ENCODE peak calls at places on chromosomes 2 and 18, in four cellular contexts. One of them, this sample, is unnamed.
A peak's percentile ranks its signal among the peaks of the same experiment; 100 is the strongest.

GRCh38 chr18:73545497-73545896 is 602.1 kb downstream of the FBXO15 start:
- DNase-seq in vagina: no peak
- DNase-seq in body of pancreas: no peak
- DNase-seq in lower lobe of right lung: no peak
- DNase-seq in this sample: no peak

GRCh38 chr18:44035554-44035953 is 645.1 kb upstream of the SETBP1 start:
- DNase-seq in vagina: no peak
- DNase-seq in body of pancreas: no peak
- DNase-seq in lower lobe of right lung: no peak
- DNase-seq in this sample: no peak

GRCh38 chr18:58054041-58054733 is 10.2 kb downstream of the NEDD4L start:
- DNase-seq in vagina: no peak
- DNase-seq in body of pancreas: no peak
- DNase-seq in lower lobe of right lung: peak; percentile 53
- DNase-seq in this sample: no peak

GRCh38 chr18:56389190-56389589 is 249.2 kb downstream of the TXNL1 start:
- DNase-seq in vagina: no peak
- DNase-seq in body of pancreas: no peak
- DNase-seq in lower lobe of right lung: no peak
- DNase-seq in this sample: no peak

GRCh38 chr2:230794472-230794871 is 70.3 kb upstream of the ITM2C start:
- DNase-seq in vagina: no peak
- DNase-seq in body of pancreas: no peak
- DNase-seq in lower lobe of right lung: no peak
- DNase-seq in this sample: no peak

GRCh38 chr2:218026244-218026643 is 23.4 kb upstream of the TNS1 start:
- DNase-seq in vagina: peak; percentile 79
- DNase-seq in body of pancreas: no peak
- DNase-seq in lower lobe of right lung: no peak
- DNase-seq in this sample: no peak

GRCh38 chr2:219175928-219176817 is 552 bp downstream of the CNPPD1 start:
- DNase-seq in vagina: no peak
- DNase-seq in body of pancreas: peak; percentile 49
- DNase-seq in lower lobe of right lung: peak; percentile 72
- DNase-seq in this sample: peak; percentile 66

GRCh38 chr18:47420130-47420529 is 168.7 kb upstream of the SKOR2 start:
- DNase-seq in vagina: no peak
- DNase-seq in body of pancreas: no peak
- DNase-seq in lower lobe of right lung: no peak
- DNase-seq in this sample: no peak

GRCh38 chr18:37199741-37200140 is 365.9 kb downstream of the CELF4 start:
- DNase-seq in vagina: no peak
- DNase-seq in body of pancreas: no peak
- DNase-seq in lower lobe of right lung: no peak
- DNase-seq in this sample: no peak

GRCh38 chr2:42385225-42385624 is 24.2 kb upstream of the COX7A2L start:
- DNase-seq in vagina: no peak
- DNase-seq in body of pancreas: no peak
- DNase-seq in lower lobe of right lung: no peak
- DNase-seq in this sample: peak; percentile 41

GRCh38 chr2:168431301-168432024 is 24.6 kb upstream of the CERS6 start:
- DNase-seq in vagina: no peak
- DNase-seq in body of pancreas: no peak
- DNase-seq in lower lobe of right lung: no peak
- DNase-seq in this sample: no peak

DNA sequence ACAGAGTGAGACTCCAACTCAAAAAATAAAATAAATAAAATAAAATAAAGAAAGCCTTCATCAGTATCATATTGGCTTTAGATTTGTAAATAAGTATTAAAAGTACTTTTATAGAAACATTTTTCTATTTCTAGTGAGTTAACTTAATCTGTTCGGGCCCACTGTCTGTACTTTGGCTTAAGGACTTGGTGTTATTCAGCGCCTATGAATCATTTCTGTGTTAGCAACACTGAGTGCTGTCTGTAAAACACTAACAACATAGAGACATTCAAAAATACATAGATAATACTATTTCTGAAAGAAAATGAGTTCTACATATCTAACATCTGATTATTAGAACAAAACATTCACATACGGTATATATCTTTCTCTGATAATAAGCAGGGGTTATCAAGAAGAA is 221.5 kb upstream of the CDH19 start:
- DNase-seq in vagina: no peak
- DNase-seq in body of pancreas: no peak
- DNase-seq in lower lobe of right lung: no peak
- DNase-seq in this sample: no peak
- H3K27ac ChIP-seq in vagina: no peak overlapping the region
- H3K27ac ChIP-seq in body of pancreas: no peak overlapping the region
- H3K27ac ChIP-seq in lower lobe of right lung: no peak overlapping the region
- H3K27ac ChIP-seq in this sample: no peak overlapping the region

GRCh38 chr2:178844269-178844668 is 37.0 kb upstream of the TTN start:
- DNase-seq in vagina: no peak
- DNase-seq in body of pancreas: no peak
- DNase-seq in lower lobe of right lung: no peak
- DNase-seq in this sample: no peak
- H3K4me1 ChIP-seq in vagina: no peaks in the 10 kb centered on the region
- H3K4me1 ChIP-seq in body of pancreas: no peaks in the 10 kb centered on the region
- H3K4me1 ChIP-seq in lower lobe of right lung: no peaks in the 10 kb centered on the region
- H3K4me1 ChIP-seq in this sample: no peaks in the 10 kb centered on the region

DNA sequence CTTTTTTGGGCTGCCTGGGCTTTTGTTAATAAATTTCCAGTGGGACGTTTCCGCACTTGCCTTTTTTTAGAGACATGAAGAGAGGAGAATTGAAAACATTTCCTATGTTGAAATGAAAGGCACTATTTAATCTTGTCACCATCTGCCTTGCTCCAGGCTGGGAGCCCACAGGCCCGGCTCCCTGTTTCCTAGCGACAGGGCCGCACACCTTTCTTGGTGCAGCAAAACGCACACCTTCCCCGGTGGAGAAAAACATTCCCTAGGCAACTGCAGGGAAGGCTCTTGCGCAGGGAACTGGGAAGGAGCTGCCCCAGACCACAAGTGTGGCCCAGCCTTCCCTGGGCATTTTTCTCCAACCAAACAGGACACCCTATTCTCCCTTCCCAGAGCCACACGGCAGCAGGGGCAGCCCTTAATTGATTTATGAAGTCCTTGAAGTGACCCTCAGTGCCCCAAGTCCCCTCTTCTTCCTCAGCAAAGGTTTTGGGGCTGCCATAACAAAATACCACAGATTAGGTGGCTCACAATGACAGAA is 132.9 kb upstream of the MSH6 start:
- DNase-seq in vagina: no peak
- DNase-seq in body of pancreas: no peak
- DNase-seq in lower lobe of right lung: no peak
- DNase-seq in this sample: no peak
- H3K27ac ChIP-seq in vagina: no peak overlapping the region
- H3K27ac ChIP-seq in body of pancreas: no peak overlapping the region
- H3K27ac ChIP-seq in lower lobe of right lung: no peak overlapping the region
- H3K27ac ChIP-seq in this sample: no peak overlapping the region

DNA sequence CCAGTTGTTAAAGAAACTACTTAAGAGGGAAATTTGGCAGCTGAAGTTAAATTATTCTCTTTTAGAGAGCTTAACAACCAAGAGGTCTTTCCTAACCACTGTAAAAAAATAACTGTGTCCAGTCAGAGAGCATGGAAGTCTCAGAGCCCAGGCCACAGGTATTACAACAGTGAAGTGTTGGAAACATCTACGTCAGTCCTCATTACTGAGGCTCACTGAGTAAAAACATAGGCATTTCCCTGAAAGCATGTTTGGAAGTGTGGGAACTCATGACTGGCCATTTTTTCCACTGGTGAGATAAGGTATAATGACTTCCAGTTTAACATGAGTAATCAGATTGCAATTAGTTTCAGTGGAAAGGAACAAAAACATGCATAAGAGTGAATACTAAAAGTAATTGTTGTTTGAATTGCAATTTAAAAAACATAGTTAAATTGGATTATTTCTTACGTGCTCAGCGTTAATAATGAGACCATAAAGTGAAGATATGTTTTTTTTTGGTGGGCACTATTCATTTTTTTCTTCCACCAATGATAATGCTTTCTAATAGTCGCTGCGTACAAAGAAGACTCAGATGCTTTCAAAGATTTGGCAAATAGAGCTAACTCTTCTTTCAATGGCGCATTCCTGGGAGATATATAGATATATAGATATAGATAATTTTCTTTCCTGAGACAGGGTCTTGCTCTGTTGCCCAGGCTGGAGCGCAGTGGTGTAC is 60.8 kb downstream of the EFEMP1 start:
- DNase-seq in vagina: no peak
- DNase-seq in body of pancreas: no peak
- DNase-seq in lower lobe of right lung: no peak
- DNase-seq in this sample: no peak
- H3K4me1 ChIP-seq in vagina: peaks cover 13% of the 10 kb centered on the region
- H3K4me1 ChIP-seq in body of pancreas: peaks cover 4% of the 10 kb centered on the region
- H3K4me1 ChIP-seq in lower lobe of right lung: peaks cover 27% of the 10 kb centered on the region
- H3K4me1 ChIP-seq in this sample: no peaks in the 10 kb centered on the region